ENCODE peak calls at places on chromosomes 2 and 18, in five cellular contexts. L is T-helper 9 cell, H is NAMALWA, I is amniotic stem cell, X is LHCN-M2. W is an unnamed sample.

GRCh38 chr2:46448656-46449055 is 30.7 kb upstream of the TMEM247 start:
- DNase-seq in I (no peak), H (no peak), L (no peak), X (no peak), W (no peak)

GRCh38 chr18:76823574-76823973 is 1.2 kb downstream of the ZNF236 start:
- DNase-seq in X (no peak), H (no peak), L (no peak), I (no peak), W (no peak)

GRCh38 chr2:237195396-237196119 is 109.9 kb downstream of the COPS8 start:
- DNase-seq in I (no peak), X (peak), L (no peak), H (no peak), W (no peak)

GRCh38 chr18:60327880-60328589 is 44.5 kb downstream of the MC4R start:
- DNase-seq in X (no peak), I (no peak), H (no peak), L (no peak), W (no peak)

GRCh38 chr18:32258148-32258547 is 68.3 kb downstream of the MEP1B start:
- DNase-seq in X (no peak), I (no peak), L (no peak), H (no peak), W (no peak)

GRCh38 chr18:2547477-2548087 is 23.7 kb downstream of the METTL4 start:
- DNase-seq in I (peak), L (no peak), H (peak), X (peak), W (no peak)

GRCh38 chr2:30488012-30488659 is 41.1 kb downstream of the LCLAT1 start:
- DNase-seq in H (no peak), L (no peak), I (no peak), X (no peak), W (no peak)

GRCh38 chr2:239149501-239149900 is 251.3 kb downstream of the HDAC4 start:
- DNase-seq in L (no peak), H (no peak), I (no peak), X (no peak), W (no peak)

GRCh38 chr2:237673130-237673921 is 45.9 kb downstream of the LRRFIP1 start:
- DNase-seq in H (peak), X (peak), I (no peak), L (peak), W (peak)

GRCh38 chr2:88600038-88600465 is 27.2 kb downstream of the EIF2AK3 start:
- DNase-seq in I (peak), H (peak), L (peak), X (peak), W (peak)

GRCh38 chr18:59691046-59691395 is 6.2 kb downstream of the CCBE1 start:
- DNase-seq in I (peak), X (no peak), H (no peak), L (no peak), W (no peak)

GRCh38 chr18:10245517-10246175 is 208.8 kb upstream of the APCDD1 start:
- DNase-seq in X (no peak), H (no peak), I (no peak), L (no peak), W (no peak)

GRCh38 chr2:209383212-209383611 is 40.6 kb upstream of the MAP2 start:
- DNase-seq in H (no peak), I (no peak), L (no peak), X (peak), W (no peak)

GRCh38 chr2:239400000-239400831 is 604 bp downstream of the HDAC4 start:
- DNase-seq in H (peak), I (no peak), L (no peak), X (no peak), W (no peak)

GRCh38 chr2:70362661-70363060 is 60.8 kb upstream of the FAM136A start:
- DNase-seq in X (no peak), I (no peak), H (no peak), L (no peak), W (no peak)

GRCh38 chr2:64656379-64656778 is 2.7 kb upstream of the SERTAD2 start:
- DNase-seq in X (no peak), I (no peak), H (no peak), L (no peak), W (no peak)

GRCh38 chr18:50424877-50425690 is 50.2 kb downstream of the SKA1 start:
- DNase-seq in L (no peak), X (no peak), H (no peak), I (no peak), W (no peak)

GRCh38 chr2:101200714-101201113 is 49.5 kb upstream of the TBC1D8 start:
- DNase-seq in X (no peak), H (no peak), L (no peak), I (no peak), W (no peak)

W was measured in CD8-positive, alpha-beta memory T cell.